ENCODE peak calls at places on chromosomes 12 and 14, in eight cellular contexts. Z is spleen, S is AG09309, A is fibroblast of lung, H is neural progenitor cell, R is lung, Q is choroid plexus epithelial cell, I is lower lobe of right lung. G is an unnamed sample.

GRCh38 chr12:132476421-132476820 is 13.5 kb upstream of the FBRSL1 start:
- DNase-seq in Z (no peak), S (no peak), A (no peak), H (no peak), R (no peak), Q (no peak), I (no peak), G (no peak)

GRCh38 chr14:24563505-24563904 is 12.5 kb downstream of the CTSG start:
- DNase-seq in Z (no peak), S (no peak), A (no peak), H (no peak), R (no peak), Q (no peak), I (no peak), G (no peak)

GRCh38 chr12:42969357-42969756 is 379.8 kb upstream of the PRICKLE1 start:
- DNase-seq in Z (no peak), S (no peak), A (no peak), H (no peak), R (no peak), Q (peak), I (no peak), G (peak)

GRCh38 chr12:10968765-10969456 is 17.8 kb downstream of the TAS2R50 start:
- DNase-seq in Z (no peak), S (peak), A (peak), H (no peak), R (peak), Q (peak), I (peak), G (peak)

GRCh38 chr12:52606581-52607241 is 5.4 kb upstream of the KRT72 start:
- DNase-seq in Z (no peak), S (no peak), A (no peak), H (no peak), R (no peak), Q (no peak), I (no peak), G (no peak)

GRCh38 chr12:120257041-120257821 is 8.3 kb downstream of the PXN start:
- DNase-seq in Z (no peak), S (peak), A (peak), H (no peak), R (no peak), Q (peak), I (no peak), G (peak)

GRCh38 chr12:110039085-110039807 is 9.1 kb downstream of the C12orf76 start:
- DNase-seq in Z (no peak), S (peak), A (peak), H (no peak), R (peak), Q (peak), I (no peak), G (peak)

GRCh38 chr14:91154851-91155625 is 41.2 kb downstream of the DGLUCY start:
- DNase-seq in Z (no peak), S (no peak), A (peak), H (no peak), R (peak), Q (peak), I (no peak), G (peak)

GRCh38 chr12:87280356-87280755 is 748.8 kb downstream of the C12orf50 start:
- DNase-seq in Z (no peak), S (no peak), A (no peak), H (no peak), R (no peak), Q (no peak), I (no peak), G (no peak)

GRCh38 chr12:2179953-2180736 is 127.4 kb downstream of the CACNA1C start:
- DNase-seq in Z (no peak), S (peak), A (peak), H (no peak), R (no peak), Q (peak), I (no peak), G (peak)

GRCh38 chr12:116434155-116435065 is 124.8 kb upstream of the MAP1LC3B2 start:
- DNase-seq in Z (no peak), S (peak), A (peak), H (peak), R (peak), Q (peak), I (peak), G (peak)

GRCh38 chr14:54175298-54175942 is 218.8 kb upstream of the BMP4 start:
- DNase-seq in Z (no peak), S (no peak), A (peak), H (peak), R (peak), Q (peak), I (no peak), G (peak)

GRCh38 chr12:41663487-41664258 is 475.6 kb downstream of the PDZRN4 start:
- DNase-seq in Z (no peak), S (no peak), A (peak), H (peak), R (no peak), Q (peak), I (no peak), G (peak)

GRCh38 chr12:3032770-3033537 is 44.2 kb upstream of the TSPAN9 start:
- DNase-seq in Z (no peak), S (no peak), A (no peak), H (no peak), R (no peak), Q (no peak), I (no peak), G (no peak)

GRCh38 chr14:67166450-67166853 is 22.8 kb upstream of the GARIN2 start:
- DNase-seq in Z (no peak), S (no peak), A (peak), H (peak), R (no peak), Q (peak), I (no peak), G (peak)

GRCh38 chr14:23281247-23281646 is 4.7 kb downstream of the HOMEZ start:
- DNase-seq in Z (no peak), S (no peak), A (no peak), H (no peak), R (no peak), Q (no peak), I (no peak), G (no peak)

GRCh38 chr14:51652168-51653095 is 722 bp downstream of the FRMD6 start:
- DNase-seq in Z (peak), S (no peak), A (peak), H (peak), R (peak), Q (no peak), I (peak), G (no peak)

GRCh38 chr14:49858383-49858782 is 5.8 kb upstream of the NEMF start:
- DNase-seq in Z (no peak), S (no peak), A (no peak), H (no peak), R (peak), Q (no peak), I (no peak), G (no peak)

GRCh38 chr12:31215521-31216232 is 110.3 kb downstream of the SINHCAF start:
- DNase-seq in Z (no peak), S (no peak), A (no peak), H (no peak), R (no peak), Q (no peak), I (peak), G (no peak)

GRCh38 chr14:56394826-56395543 is 184.6 kb upstream of the TMEM260 start:
- DNase-seq in Z (no peak), S (no peak), A (no peak), H (no peak), R (no peak), Q (no peak), I (no peak), G (no peak)

GRCh38 chr14:54629635-54630360 is 62.9 kb downstream of the SAMD4A start:
- DNase-seq in Z (no peak), S (no peak), A (no peak), H (no peak), R (no peak), Q (no peak), I (no peak), G (no peak)

GRCh38 chr14:101862177-101862576 is 100.7 kb downstream of the PPP2R5C start:
- DNase-seq in Z (no peak), S (peak), A (peak), H (no peak), R (no peak), Q (peak), I (no peak), G (peak)

GRCh38 chr12:47753021-47754001 is 5.4 kb downstream of the RAPGEF3 start:
- DNase-seq in Z (peak), S (no peak), A (no peak), H (no peak), R (peak), Q (no peak), I (peak), G (peak)

GRCh38 chr12:42855362-42855950 is 265.9 kb upstream of the PRICKLE1 start:
- DNase-seq in Z (no peak), S (no peak), A (no peak), H (no peak), R (no peak), Q (no peak), I (no peak), G (no peak)

GRCh38 chr14:95055318-95055717 is 102.0 kb downstream of the DICER1 start:
- DNase-seq in Z (no peak), S (no peak), A (no peak), H (no peak), R (no peak), Q (no peak), I (no peak), G (no peak)

GRCh38 chr14:23432946-23433345 is 2.5 kb downstream of the MYH7 start:
- DNase-seq in Z (peak), S (no peak), A (no peak), H (no peak), R (no peak), Q (no peak), I (no peak), G (no peak)

GRCh38 chr14:35365130-35366047 is 39.2 kb downstream of the NFKBIA start:
- DNase-seq in Z (peak), S (no peak), A (peak), H (no peak), R (peak), Q (peak), I (peak), G (peak)

GRCh38 chr12:15599266-15600037 is 189.7 kb downstream of the EPS8 start:
- DNase-seq in Z (no peak), S (peak), A (peak), H (no peak), R (peak), Q (peak), I (no peak), G (peak)

GRCh38 chr12:3105690-3106479 is 28.7 kb downstream of the TSPAN9 start:
- DNase-seq in Z (no peak), S (no peak), A (no peak), H (no peak), R (no peak), Q (no peak), I (no peak), G (no peak)

GRCh38 chr14:91367173-91368171 is 50.1 kb downstream of the CCDC88C start:
- DNase-seq in Z (no peak), S (no peak), A (peak), H (no peak), R (peak), Q (peak), I (peak), G (peak)

GRCh38 chr12:26971963-26972362 is 33.7 kb downstream of the FGFR1OP2 start:
- DNase-seq in Z (no peak), S (no peak), A (no peak), H (no peak), R (no peak), Q (no peak), I (no peak), G (no peak)

GRCh38 chr14:72664651-72665050 is 229.2 kb downstream of the DPF3 start:
- DNase-seq in Z (no peak), S (no peak), A (no peak), H (no peak), R (no peak), Q (peak), I (no peak), G (no peak)

GRCh38 chr12:98418357-98419075 is 96.9 kb upstream of the TMPO start:
- DNase-seq in Z (no peak), S (peak), A (peak), H (peak), R (peak), Q (peak), I (peak), G (peak)

GRCh38 chr12:2294651-2295475 is 242.1 kb downstream of the CACNA1C start:
- DNase-seq in Z (no peak), S (peak), A (peak), H (no peak), R (peak), Q (peak), I (peak), G (peak)

DNA sequence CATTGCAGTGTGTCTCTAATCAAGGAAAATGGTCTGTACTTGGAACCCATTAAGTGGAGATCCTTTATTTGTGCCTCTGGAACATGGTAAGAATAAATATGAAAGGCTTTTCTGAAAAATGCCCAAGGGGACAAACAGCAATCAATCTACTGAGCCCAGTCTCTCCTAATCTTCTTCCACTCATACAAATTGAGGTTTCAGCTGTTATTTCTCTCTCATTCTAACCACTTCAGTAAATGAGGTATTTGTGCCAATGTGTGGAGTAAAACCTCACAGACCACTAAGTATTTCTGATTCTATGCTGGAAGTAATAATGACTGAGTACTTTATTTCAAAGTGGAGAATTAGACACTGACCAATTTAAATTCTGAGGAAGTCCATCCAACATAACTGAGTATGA is 82.3 kb upstream of the ST8SIA1 start:
- DNase-seq in Z (no peak), S (no peak), A (peak), H (no peak), R (no peak), Q (no peak), I (no peak), G (no peak)
- TF ChIP-seq CTCF in Z (no peak), S (no peak), A (no peak), H (no peak), R (no peak), Q (no peak), I (no peak), G (no peak)

GRCh38 chr14:69616408-69616773 is 5.0 kb downstream of the SUSD6 start:
- DNase-seq in Z (no peak), S (no peak), A (no peak), H (no peak), R (no peak), Q (no peak), I (no peak), G (no peak)
- H3K4me3 ChIP-seq in Z (peak), S (no peak), A (no peak), H (no peak), R (no peak), Q (peak), I (peak), G (no peak)

GRCh38 chr12:50689437-50689836 is 74.5 kb upstream of the ATF1 start:
- DNase-seq in Z (no peak), S (no peak), A (no peak), H (peak), R (no peak), Q (no peak), I (no peak), G (no peak)
- TF ChIP-seq CTCF in Z (no peak), S (no peak), A (no peak), H (no peak), R (no peak), Q (no peak), I (no peak), G (no peak)

DNA sequence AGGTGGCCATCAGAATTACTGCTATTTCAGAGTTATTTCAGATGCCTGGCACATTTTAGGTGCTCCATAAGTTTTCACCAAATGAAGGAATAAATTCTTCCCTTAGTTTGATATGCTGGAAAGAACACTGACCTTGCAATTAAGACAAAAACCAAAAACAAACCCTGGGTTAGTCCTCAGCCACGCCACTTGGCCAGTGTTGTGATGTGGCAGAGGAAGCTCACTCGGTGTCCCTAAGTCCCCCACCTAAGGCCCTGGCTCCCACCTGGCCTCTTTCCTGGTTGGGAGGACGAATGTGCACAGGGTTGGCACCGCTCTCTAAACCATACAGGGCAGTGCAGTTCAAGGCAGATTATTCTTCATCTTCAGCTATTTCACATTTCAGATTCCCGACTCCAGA is 13.7 kb upstream of the FGF23 start:
- DNase-seq in Z (no peak), S (no peak), A (no peak), H (no peak), R (no peak), Q (no peak), I (no peak), G (no peak)
- H3K4me3 ChIP-seq in Z (no peak), S (no peak), A (no peak), H (no peak), R (no peak), Q (no peak), I (no peak), G (no peak)

GRCh38 chr12:24172031-24172772 is 222.7 kb upstream of the SOX5 start:
- DNase-seq in Z (no peak), S (no peak), A (no peak), H (peak), R (no peak), Q (no peak), I (no peak), G (no peak)

GRCh38 chr12:24172773-24173447 is 223.4 kb upstream of the SOX5 start:
- DNase-seq in Z (no peak), S (no peak), A (no peak), H (no peak), R (no peak), Q (no peak), I (no peak), G (no peak)

GRCh38 chr12:24175281-24175680 is 225.8 kb upstream of the SOX5 start:
- DNase-seq in Z (no peak), S (no peak), A (no peak), H (no peak), R (no peak), Q (no peak), I (no peak), G (no peak)

GRCh38 chr12:24177889-24178288 is 228.4 kb upstream of the SOX5 start:
- DNase-seq in Z (no peak), S (no peak), A (no peak), H (no peak), R (no peak), Q (no peak), I (no peak), G (no peak)

DNA sequence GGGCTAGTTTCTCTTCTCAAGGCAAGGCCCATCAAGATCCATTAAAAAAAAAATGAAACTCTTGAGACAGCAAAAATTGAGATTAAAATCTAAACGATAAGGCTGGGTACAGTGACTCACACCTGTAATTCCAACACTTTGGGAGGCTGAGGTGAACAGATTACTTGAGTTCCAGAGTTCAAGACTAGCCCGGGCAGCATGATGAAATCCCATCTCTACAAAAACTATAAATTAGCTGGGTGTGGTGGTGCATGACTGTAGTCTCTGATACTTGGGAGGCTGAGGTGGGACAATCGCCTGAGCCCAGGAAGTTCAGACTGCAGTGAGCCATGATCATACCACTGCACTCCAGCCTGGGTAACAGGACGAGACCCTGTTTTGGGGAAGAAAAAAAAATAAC is 226.5 kb upstream of the SOX5 start:
- DNase-seq in Z (no peak), S (no peak), A (no peak), H (no peak), R (no peak), Q (no peak), I (no peak), G (no peak)
- TF ChIP-seq CTCF in Z (no peak), S (no peak), A (no peak), H (no peak), R (no peak), Q (no peak), I (no peak), G (no peak)

GRCh38 chr14:74684444-74684843 is 28.4 kb downstream of the AREL1 start:
- DNase-seq in Z (peak), S (no peak), A (no peak), H (no peak), R (no peak), Q (no peak), I (peak), G (no peak)

GRCh38 chr14:74685054-74685453 is 27.8 kb downstream of the AREL1 start:
- DNase-seq in Z (no peak), S (no peak), A (no peak), H (no peak), R (no peak), Q (no peak), I (no peak), G (no peak)

GRCh38 chr14:74682169-74682952 is 30.5 kb downstream of the AREL1 start:
- DNase-seq in Z (no peak), S (no peak), A (no peak), H (no peak), R (no peak), Q (no peak), I (no peak), G (no peak)

GRCh38 chr14:74686324-74686723 is 26.6 kb downstream of the AREL1 start:
- DNase-seq in Z (no peak), S (no peak), A (no peak), H (no peak), R (no peak), Q (no peak), I (no peak), G (no peak)

DNA sequence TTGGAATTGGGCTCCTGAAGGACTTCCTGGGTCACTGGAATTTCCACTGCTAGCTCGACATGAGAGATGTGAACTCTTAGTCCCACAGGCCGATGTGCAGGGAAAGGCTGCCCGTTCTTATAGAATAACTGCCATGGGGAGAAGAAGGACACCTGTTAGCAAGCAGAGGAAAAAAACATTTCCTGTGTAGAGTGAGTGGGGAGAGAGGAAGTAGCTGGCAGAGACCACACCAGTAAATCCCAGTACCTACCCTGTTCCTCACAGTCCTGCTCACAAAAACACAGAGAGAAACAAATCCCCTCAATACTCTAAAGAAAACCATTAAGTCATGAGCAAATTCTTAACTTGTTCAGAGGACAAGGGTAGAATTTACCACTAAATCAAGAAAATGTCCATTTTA is 29.5 kb downstream of the AREL1 start:
- DNase-seq in Z (no peak), S (no peak), A (no peak), H (no peak), R (no peak), Q (no peak), I (no peak), G (no peak)
- H3K4me3 ChIP-seq in Z (peak), S (no peak), A (no peak), H (no peak), R (no peak), Q (no peak), I (no peak), G (no peak)

G was measured in cardiac fibroblast.